ENCODE peak calls at places on chromosome 18, in ten cellular contexts. G, W, Z, H, C, P, L, M, X and T are unnamed samples.

GRCh38 chr18:57437782-57438668 is 2.9 kb downstream of the ONECUT2 start:
- DNase-seq in G (peak), W (no peak), P (peak), X (peak), Z (peak), H (peak), L (peak), C (no peak), M (peak), T (no peak)

GRCh38 chr18:63924551-63924950 is 16.8 kb downstream of the SERPINB10 start:
- DNase-seq in Z (peak), P (no peak), W (no peak), M (no peak), C (no peak), L (no peak), X (no peak), H (no peak), G (no peak), T (no peak)

GRCh38 chr18:6683112-6683876 is 46.2 kb upstream of the ARHGAP28 start:
- DNase-seq in P (no peak), G (no peak), Z (no peak), H (no peak), C (no peak), W (no peak), L (peak), X (no peak), M (peak), T (no peak)

GRCh38 chr18:13165636-13166423 is 52.7 kb upstream of the LDLRAD4 start:
- DNase-seq in M (peak), P (no peak), H (no peak), W (no peak), Z (no peak), G (no peak), X (no peak), C (no peak), L (no peak), T (no peak)

GRCh38 chr18:47996091-47996541 is 65.7 kb upstream of the SMAD2 start:
- DNase-seq in Z (no peak), W (no peak), C (no peak), M (peak), X (no peak), L (no peak), G (peak), H (no peak), P (no peak), T (no peak)

GRCh38 chr18:54888933-54889332 is 60.7 kb downstream of the RAB27B start:
- DNase-seq in X (no peak), H (no peak), G (peak), C (no peak), P (no peak), W (no peak), M (no peak), L (no peak), Z (peak), T (no peak)

GRCh38 chr18:6994719-6995430 is 122.7 kb downstream of the LAMA1 start:
- DNase-seq in W (no peak), G (peak), M (no peak), Z (no peak), L (no peak), P (no peak), H (no peak), C (no peak), X (no peak), T (no peak)

GRCh38 chr18:55634545-55634944 is 46.6 kb upstream of the TCF4 start:
- DNase-seq in W (no peak), Z (peak), P (no peak), L (no peak), C (no peak), X (no peak), G (peak), M (no peak), H (no peak), T (no peak)

GRCh38 chr18:35619468-35619867 is 37.9 kb downstream of the GALNT1 start:
- DNase-seq in X (no peak), G (no peak), W (no peak), C (no peak), P (no peak), L (no peak), H (no peak), Z (peak), M (no peak), T (no peak)

GRCh38 chr18:2923464-2923863 is 76.7 kb downstream of the EMILIN2 start:
- DNase-seq in H (no peak), P (no peak), L (no peak), C (no peak), G (peak), W (no peak), Z (no peak), X (no peak), M (no peak), T (no peak)

GRCh38 chr18:8627107-8627472 is 17.9 kb downstream of the RAB12 start:
- DNase-seq in P (no peak), X (no peak), Z (no peak), C (no peak), L (no peak), H (no peak), G (peak), W (no peak), M (no peak), T (no peak)

GRCh38 chr18:45771587-45771986 is 47.6 kb downstream of the SLC14A1 start:
- DNase-seq in Z (no peak), X (no peak), P (no peak), G (no peak), L (no peak), M (no peak), H (no peak), C (no peak), W (no peak), T (no peak)

GRCh38 chr18:53093650-53094049 is 753.7 kb downstream of the DCC start:
- DNase-seq in W (no peak), P (no peak), X (no peak), C (no peak), Z (no peak), G (no peak), M (peak), H (no peak), L (no peak), T (no peak)

GRCh38 chr18:10926565-10927194 is 222.7 kb downstream of the PIEZO2 start:
- DNase-seq in C (no peak), G (no peak), P (no peak), Z (peak), X (no peak), M (no peak), L (peak), H (peak), W (no peak), T (no peak)

GRCh38 chr18:3405713-3406112 is 44.3 kb upstream of the TGIF1 start:
- DNase-seq in H (no peak), G (no peak), Z (no peak), P (no peak), M (no peak), L (no peak), C (no peak), W (no peak), X (no peak), T (no peak)

GRCh38 chr18:11991021-11991770 is 9.9 kb downstream of the IMPA2 start:
- DNase-seq in X (no peak), P (no peak), M (no peak), C (no peak), W (no peak), G (no peak), L (no peak), H (no peak), Z (no peak), T (no peak)

GRCh38 chr18:42271656-42272355 is 316.8 kb downstream of the PIK3C3 start:
- DNase-seq in P (no peak), G (no peak), M (no peak), W (no peak), L (no peak), Z (no peak), X (no peak), C (no peak), H (no peak), T (no peak)

GRCh38 chr18:79575891-79576685 is 103.5 kb upstream of the CTDP1 start:
- DNase-seq in X (no peak), L (peak), H (no peak), P (no peak), Z (peak), C (peak), M (peak), G (peak), W (peak), T (no peak)